ENCODE peak calls at places on chromosome 21, in five cellular contexts. S, F, Z, M and D are unnamed samples.
A peak's percentile ranks its signal among the peaks of the same experiment; 100 is the strongest.

GRCh38 chr21:28974531-28975227 is 18.0 kb downstream of the LTN1 start:
- DNase-seq in S (no peak), F (no peak), Z (no peak), M (no peak), D (no peak)

GRCh38 chr21:43703068-43703880 is 15.7 kb upstream of the PDXK start:
- DNase-seq in S (peak; percentile 39), F (peak; percentile 60), Z (peak; percentile 69), M (peak; percentile 74), D (no peak)

GRCh38 chr21:18318156-18318555 is 73.5 kb downstream of the CHODL start:
- DNase-seq in S (no peak), F (no peak), Z (no peak), M (no peak), D (no peak)

GRCh38 chr21:23014021-23014420 is 2015.8 kb downstream of the NCAM2 start:
- DNase-seq in S (no peak), F (no peak), Z (no peak), M (no peak), D (no peak)

GRCh38 chr21:25872271-25872670 is 137.5 kb downstream of the GABPA start:
- DNase-seq in S (no peak), F (no peak), Z (no peak), M (no peak), D (no peak)

GRCh38 chr21:43758132-43758619 is 17.9 kb downstream of the CSTB start:
- DNase-seq in S (no peak), F (no peak), Z (no peak), M (peak; percentile 77), D (no peak)

GRCh38 chr21:21806711-21807597 is 808.7 kb downstream of the NCAM2 start:
- DNase-seq in S (no peak), F (no peak), Z (no peak), M (peak; percentile 5), D (no peak)

GRCh38 chr21:26070822-26071425 is 99.6 kb downstream of the APP start:
- DNase-seq in S (peak; percentile 29), F (no peak), Z (peak; percentile 48), M (peak; percentile 66), D (peak; percentile 47)

GRCh38 chr21:45845063-45845789 is 136.3 kb upstream of the COL6A1 start:
- DNase-seq in S (no peak), F (no peak), Z (no peak), M (no peak), D (no peak)

GRCh38 chr21:32055305-32055704 is 182.5 kb downstream of the HUNK start:
- DNase-seq in S (no peak), F (no peak), Z (no peak), M (no peak), D (no peak)

GRCh38 chr21:34845521-34846213 is 176.9 kb downstream of the CLIC6 start:
- DNase-seq in S (peak; percentile 94), F (peak; percentile 67), Z (peak; percentile 73), M (peak; percentile 93), D (peak; percentile 39)

GRCh38 chr21:43192501-43193081 is 23.8 kb downstream of the CRYAA start:
- DNase-seq in S (no peak), F (no peak), Z (no peak), M (no peak), D (peak; percentile 68)

GRCh38 chr21:44379991-44380865 is 26.8 kb downstream of the TRPM2 start:
- DNase-seq in S (no peak), F (no peak), Z (no peak), M (no peak), D (no peak)

GRCh38 chr21:43797415-43797814 is 8.0 kb downstream of the RRP1 start:
- DNase-seq in S (no peak), F (no peak), Z (no peak), M (no peak), D (no peak)

GRCh38 chr21:45590246-45590725 is 48.0 kb upstream of the SLC19A1 start:
- DNase-seq in S (no peak), F (peak; percentile 78), Z (no peak), M (peak; percentile 70), D (peak; percentile 44)

GRCh38 chr21:23853796-23854379 is 1753.4 kb downstream of the MRPL39 start:
- DNase-seq in S (peak; percentile 15), F (no peak), Z (peak; percentile 6), M (peak; percentile 35), D (no peak)

GRCh38 chr21:44283953-44284352 is 1.7 kb upstream of the AIRE start:
- DNase-seq in S (no peak), F (no peak), Z (no peak), M (no peak), D (no peak)

GRCh38 chr21:15289896-15290841 is 225.4 kb upstream of the NRIP1 start:
- DNase-seq in S (no peak), F (peak; percentile 41), Z (no peak), M (peak; percentile 49), D (no peak)

GRCh38 chr21:45351526-45352275 is 53.3 kb upstream of the COL18A1 start:
- DNase-seq in S (no peak), F (no peak), Z (no peak), M (no peak), D (no peak)

GRCh38 chr21:31879911-31880310 is 7.1 kb downstream of the HUNK start:
- DNase-seq in S (no peak), F (no peak), Z (no peak), M (no peak), D (no peak)

GRCh38 chr21:19228241-19228640 is 824.7 kb upstream of the TMPRSS15 start:
- DNase-seq in S (no peak), F (no peak), Z (no peak), M (no peak), D (no peak)

GRCh38 chr21:31326478-31327247 is 17.4 kb downstream of the TIAM1 start:
- DNase-seq in S (no peak), F (no peak), Z (no peak), M (no peak), D (peak; percentile 25)

GRCh38 chr21:44854664-44855446 is 18.6 kb downstream of the PTTG1IP start:
- DNase-seq in S (no peak), F (no peak), Z (no peak), M (no peak), D (no peak)

GRCh38 chr21:35086357-35086756 is 37.3 kb upstream of the RUNX1 start:
- DNase-seq in S (peak; percentile 85), F (no peak), Z (peak; percentile 34), M (peak; percentile 20), D (no peak)

GRCh38 chr21:34916446-34916845 is 132.7 kb downstream of the RUNX1 start:
- DNase-seq in S (no peak), F (no peak), Z (peak; percentile 42), M (no peak), D (no peak)

GRCh38 chr21:30996728-30997127 is 41.5 kb downstream of the KRTAP19-8 start:
- DNase-seq in S (no peak), F (no peak), Z (no peak), M (no peak), D (peak; percentile 26)

GRCh38 chr21:17988038-17988437 is 168.9 kb upstream of the C21orf91 start:
- DNase-seq in S (peak; percentile 4), F (no peak), Z (no peak), M (no peak), D (no peak)

GRCh38 chr21:26405735-26406361 is 167.2 kb downstream of the CYYR1 start:
- DNase-seq in S (peak; percentile 92), F (no peak), Z (peak; percentile 84), M (peak; percentile 75), D (peak; percentile 68)

GRCh38 chr21:35664683-35665082 is 395.6 kb downstream of the SETD4 start:
- DNase-seq in S (peak; percentile 71), F (no peak), Z (no peak), M (no peak), D (no peak)

GRCh38 chr21:43343095-43343991 is 83.6 kb downstream of the SIK1 start:
- DNase-seq in S (peak; percentile 44), F (no peak), Z (no peak), M (no peak), D (no peak)

GRCh38 chr21:34844924-34845238 is 176.1 kb downstream of the CLIC6 start:
- DNase-seq in S (no peak), F (no peak), Z (no peak), M (no peak), D (no peak)

GRCh38 chr21:45880097-45881068 is 101.2 kb upstream of the COL6A1 start:
- DNase-seq in S (peak; percentile 44), F (peak; percentile 59), Z (peak; percentile 76), M (peak; percentile 86), D (peak; percentile 78)

GRCh38 chr21:44908496-44908895 is 12.2 kb downstream of the ITGB2 start:
- DNase-seq in S (no peak), F (no peak), Z (peak; percentile 12), M (no peak), D (no peak)

GRCh38 chr21:46617267-46618051 is 12.6 kb upstream of the S100B start:
- DNase-seq in S (no peak), F (no peak), Z (peak; percentile 77), M (peak; percentile 39), D (no peak)

GRCh38 chr21:39115659-39116235 is 67.5 kb downstream of the PSMG1 start:
- DNase-seq in S (no peak), F (no peak), Z (no peak), M (no peak), D (peak; percentile 61)

GRCh38 chr21:39117571-39117970 is 65.7 kb downstream of the PSMG1 start:
- DNase-seq in S (no peak), F (no peak), Z (no peak), M (no peak), D (no peak)

GRCh38 chr21:39118061-39118460 is 65.2 kb downstream of the PSMG1 start:
- DNase-seq in S (no peak), F (no peak), Z (no peak), M (no peak), D (no peak)

GRCh38 chr21:39118604-39119215 is 64.5 kb downstream of the PSMG1 start:
- DNase-seq in S (no peak), F (no peak), Z (no peak), M (no peak), D (no peak)

GRCh38 chr21:39116761-39117425 is 66.4 kb downstream of the PSMG1 start:
- DNase-seq in S (no peak), F (no peak), Z (no peak), M (no peak), D (no peak)
- H3K4me3 ChIP-seq in S (no peak overlapping the region), F (no peak overlapping the region), Z (no peak overlapping the region), M (no peak overlapping the region), D (no peak overlapping the region)

GRCh38 chr21:33245289-33245918 is 15.7 kb downstream of the IFNAR2 start:
- DNase-seq in S (no peak), F (no peak), Z (no peak), M (no peak), D (no peak)
- H3K36me3 ChIP-seq in S (peaks cover 4% of the 10 kb centered on the region), F (peaks cover 48% of the 10 kb centered on the region), Z (peaks cover 22% of the 10 kb centered on the region), M (peaks cover 7% of the 10 kb centered on the region), D (peaks cover 5% of the 10 kb centered on the region)

GRCh38 chr21:33236013-33236686 is 6.4 kb downstream of the IFNAR2 start:
- DNase-seq in S (no peak), F (no peak), Z (no peak), M (no peak), D (no peak)

GRCh38 chr21:33237446-33237845 is 7.7 kb downstream of the IFNAR2 start:
- DNase-seq in S (no peak), F (no peak), Z (no peak), M (no peak), D (no peak)

GRCh38 chr21:33238146-33238545 is 8.4 kb downstream of the IFNAR2 start:
- DNase-seq in S (no peak), F (no peak), Z (no peak), M (no peak), D (no peak)

GRCh38 chr21:33238565-33239255 is 9.0 kb downstream of the IFNAR2 start:
- DNase-seq in S (no peak), F (no peak), Z (no peak), M (no peak), D (no peak)

GRCh38 chr21:33236799-33237198 is 7.1 kb downstream of the IFNAR2 start:
- DNase-seq in S (no peak), F (no peak), Z (no peak), M (peak; percentile 14), D (no peak)
- H3K4me3 ChIP-seq in S (no peak overlapping the region), F (no peak overlapping the region), Z (no peak overlapping the region), M (no peak overlapping the region), D (no peak overlapping the region)

GRCh38 chr21:20330652-20331051 is 667.6 kb upstream of the NCAM2 start:
- DNase-seq in S (no peak), F (no peak), Z (no peak), M (no peak), D (no peak)
- H3K36me3 ChIP-seq in S (no peaks in the 10 kb centered on the region), F (no peaks in the 10 kb centered on the region), Z (no peaks in the 10 kb centered on the region), M (no peaks in the 10 kb centered on the region), D (no peaks in the 10 kb centered on the region)